ENCODE peak calls at places on chromosomes 11 and 22, in five cellular contexts. Z is IMR-90, P is neuronal stem cell, I is mesendoderm, G is H1. O is an unnamed sample.

GRCh38 chr11:20032127-20032526 is 128.1 kb downstream of the DBX1 start:
- DNase-seq in P (no peak), G (no peak), I (no peak), Z (no peak), O (no peak)

GRCh38 chr11:69403556-69404215 is 77.8 kb upstream of the LINC01488 start:
- DNase-seq in I (no peak), P (no peak), G (no peak), Z (peak), O (no peak)

GRCh38 chr22:46033256-46034200 is 56.6 kb upstream of the WNT7B start:
- DNase-seq in G (no peak), Z (peak), I (no peak), P (no peak), O (no peak)

GRCh38 chr11:109972939-109973338 is 120.3 kb upstream of the ZC3H12C start:
- DNase-seq in G (no peak), I (no peak), Z (no peak), P (no peak), O (no peak)

GRCh38 chr22:19497245-19497644 is 17.5 kb downstream of the CDC45 start:
- DNase-seq in P (no peak), Z (peak), G (no peak), I (no peak), O (no peak)

GRCh38 chr11:110174645-110175310 is 81.6 kb downstream of the ZC3H12C start:
- DNase-seq in Z (peak), P (no peak), G (no peak), I (no peak), O (peak)

GRCh38 chr11:43579171-43579918 is 101.2 kb upstream of the HSD17B12 start:
- DNase-seq in G (no peak), I (peak), Z (peak), P (no peak), O (peak)

GRCh38 chr22:17562906-17563870 is at the start of gene SLC25A18:
- DNase-seq in Z (no peak), P (peak), G (no peak), I (peak), O (no peak)

GRCh38 chr22:32329202-32329645 is 28.4 kb upstream of the RFPL3 start:
- DNase-seq in Z (no peak), P (no peak), G (no peak), I (no peak), O (no peak)

GRCh38 chr11:108498816-108499408 is 728 bp upstream of the POGLUT3 start:
- DNase-seq in G (no peak), I (peak), Z (no peak), P (no peak), O (no peak)

GRCh38 chr11:68398870-68399865 is 61.4 kb upstream of the PPP6R3 start:
- DNase-seq in P (no peak), G (no peak), I (no peak), Z (no peak), O (no peak)

GRCh38 chr11:75277211-75277805 is 36.7 kb downstream of the TPBGL start:
- DNase-seq in P (no peak), I (no peak), G (no peak), Z (no peak), O (no peak)

GRCh38 chr11:46309669-46310288 is 32.3 kb downstream of the CREB3L1 start:
- DNase-seq in Z (no peak), G (no peak), P (no peak), I (peak), O (peak)

GRCh38 chr22:22820626-22821025 is 67.0 kb upstream of the IGLL5 start:
- DNase-seq in G (no peak), Z (no peak), P (no peak), I (no peak), O (no peak)

GRCh38 chr11:73233704-73234402 is 15.8 kb downstream of the P2RY2 start:
- DNase-seq in P (no peak), I (no peak), G (no peak), Z (no peak), O (no peak)

GRCh38 chr11:75463106-75463774 is 30.2 kb upstream of the KLHL35 start:
- DNase-seq in I (peak), Z (no peak), P (no peak), G (no peak), O (no peak)

GRCh38 chr11:80846979-80847378 is 1406.1 kb upstream of the TENM4 start:
- DNase-seq in I (peak), P (no peak), Z (no peak), G (no peak), O (no peak)

GRCh38 chr22:42462016-42462415 is 29.8 kb upstream of the NFAM1 start:
- DNase-seq in Z (no peak), P (no peak), G (no peak), I (peak), O (peak)
- H2BK5ac ChIP-seq in Z (no peak), P (no peak), G (no peak), I (no peak), O (no peak)

GRCh38 chr11:26335903-26336302 is 4.0 kb downstream of the ANO3 start:
- DNase-seq in G (no peak), Z (no peak), P (no peak), I (no peak), O (no peak)

GRCh38 chr11:26330255-26330654 is 1.7 kb upstream of the ANO3 start:
- DNase-seq in Z (no peak), P (no peak), I (no peak), G (no peak), O (no peak)

GRCh38 chr11:26332572-26332915 is 614 bp downstream of the ANO3 start:
- DNase-seq in G (no peak), P (no peak), I (no peak), Z (no peak), O (no peak)

GRCh38 chr11:26333906-26334305 is 2.0 kb downstream of the ANO3 start:
- DNase-seq in G (no peak), P (no peak), I (no peak), Z (no peak), O (no peak)

GRCh38 chr11:26331911-26332571 is at the start of gene ANO3:
- DNase-seq in Z (peak), P (peak), I (peak), G (peak), O (peak)
- H3K4me3 ChIP-seq in Z (no peak), P (peak), I (no peak), G (peak), O (no peak)

GRCh38 chr11:726278-726915 is 20.4 kb downstream of the EPS8L2 start:
- DNase-seq in P (no peak), I (peak), G (no peak), Z (peak), O (peak)
- H2BK5ac ChIP-seq in P (peak), I (no peak), G (no peak), Z (no peak), O (no peak)

DNA sequence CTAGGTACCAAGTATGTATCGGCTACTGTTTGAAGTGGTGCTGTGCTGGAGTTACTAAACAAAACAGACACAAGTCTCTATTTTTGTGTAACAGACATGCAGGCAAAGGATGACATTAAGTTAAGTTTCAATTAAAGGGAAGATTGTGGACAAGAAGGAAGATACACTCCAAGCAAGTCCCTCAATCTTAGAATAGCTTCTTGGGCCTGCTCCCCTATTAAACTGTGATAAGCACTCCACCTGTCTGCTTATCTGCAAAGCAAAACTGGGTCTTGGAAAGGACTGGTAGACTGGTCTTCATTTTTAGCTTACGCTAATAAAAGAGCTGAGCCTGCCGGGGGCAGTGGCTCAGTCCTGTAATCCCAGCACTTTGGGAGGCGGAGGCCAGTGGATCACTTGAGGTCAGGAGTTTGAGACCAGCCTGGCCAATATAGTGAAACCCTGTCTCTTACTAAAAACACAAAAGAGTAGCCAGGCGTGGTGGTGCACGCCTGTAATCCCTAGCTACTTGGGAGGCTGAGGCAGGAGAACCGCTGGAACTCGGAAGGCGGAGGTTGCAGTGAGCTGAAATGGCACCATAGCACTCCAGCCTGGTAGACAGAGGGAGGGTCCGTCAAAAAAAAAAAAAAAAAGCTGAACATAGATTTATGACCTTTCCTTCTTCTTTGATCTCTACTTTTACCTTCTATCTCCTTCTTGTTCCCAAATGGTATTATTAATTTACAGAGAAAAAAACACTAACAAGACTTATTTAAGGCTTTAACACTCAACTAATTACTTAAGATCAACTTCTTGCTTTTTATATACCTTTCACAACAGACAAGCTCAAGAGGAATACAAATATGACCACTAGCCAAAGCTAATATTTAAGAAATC is 4.1 kb downstream of the DDX17 start:
- DNase-seq in P (no peak), I (no peak), Z (no peak), G (no peak), O (no peak)
- H3K4me3 ChIP-seq in P (no peak), I (no peak), Z (no peak), G (no peak), O (no peak)

GRCh38 chr11:104095791-104096190 is 59.4 kb downstream of the DDI1 start:
- DNase-seq in I (no peak), Z (no peak), P (no peak), G (no peak), O (no peak)

GRCh38 chr11:104096900-104097299 is 60.5 kb downstream of the DDI1 start:
- DNase-seq in I (no peak), G (no peak), P (no peak), Z (no peak), O (no peak)

GRCh38 chr11:104098132-104098531 is 61.7 kb downstream of the DDI1 start:
- DNase-seq in P (no peak), I (no peak), Z (no peak), G (no peak), O (no peak)

GRCh38 chr11:104094576-104094975 is 58.1 kb downstream of the DDI1 start:
- DNase-seq in G (no peak), I (no peak), P (no peak), Z (peak), O (no peak)

DNA sequence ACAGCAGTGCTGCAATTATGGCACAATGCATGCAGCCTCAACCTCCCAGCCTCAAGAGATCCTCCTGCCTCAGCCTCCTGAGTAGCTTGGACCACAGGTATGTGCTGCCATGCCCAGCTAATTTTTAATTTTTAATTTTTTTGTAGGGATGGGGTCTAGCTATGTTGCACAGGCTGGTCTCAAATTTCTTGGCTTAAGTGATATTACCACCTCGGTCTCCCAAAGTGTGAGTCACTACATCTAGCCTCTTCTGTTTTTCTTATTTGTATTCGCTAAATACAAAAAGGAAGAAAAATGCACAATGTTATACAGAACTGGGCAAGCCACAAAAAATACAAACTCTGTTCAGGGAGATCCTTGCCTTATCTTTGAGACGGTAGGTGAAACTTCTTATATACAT is 62.1 kb downstream of the DDI1 start:
- DNase-seq in Z (peak), P (no peak), G (no peak), I (no peak), O (no peak)
- H2BK5ac ChIP-seq in Z (no peak), P (no peak), G (no peak), I (no peak), O (no peak)

GRCh38 chr11:65115361-65116082 is 2.0 kb downstream of the ZNHIT2 start:
- DNase-seq in Z (no peak), G (no peak), P (no peak), I (no peak), O (no peak)
- H3K4me3 ChIP-seq in Z (no peak), G (no peak), P (no peak), I (no peak), O (peak)